ENCODE peak calls at places on chromosome 11, in eight cellular contexts. N is T1000; G is HFF-Myc; D is stimulated activated CD8-positive, alpha-beta memory T cell treated with anti-CD3 and anti-CD28 coated beads, Interleukin-7, amount 100 ng/mL, for 1 hour; L is ecto neural progenitor cell; Q is hypothalamus; E is activated T-cell treated with anti-CD3 and anti-CD28 coated beads for 24 hours; S is NCI-H2107. A is an unnamed sample.

GRCh38 chr11:125943661-125944349 is 2.0 kb upstream of the VSIG10L2 start:
- DNase-seq in N (no peak), G (no peak), D (no peak), L (no peak), Q (no peak), E (no peak), S (no peak), A (no peak)

GRCh38 chr11:27239305-27239942 is 123.6 kb downstream of the CCDC34 start:
- DNase-seq in N (no peak), G (no peak), D (no peak), L (no peak), Q (no peak), E (no peak), S (no peak), A (peak)

GRCh38 chr11:73348838-73349237 is 27.4 kb upstream of the RELT start:
- DNase-seq in N (no peak), G (no peak), D (no peak), L (no peak), Q (no peak), E (no peak), S (no peak), A (no peak)

GRCh38 chr11:67505605-67506396 is 638 bp upstream of the PITPNM1 start:
- DNase-seq in N (peak), G (peak), D (peak), L (peak), Q (peak), E (peak), S (peak), A (peak)

GRCh38 chr11:8329961-8330361 is 66.3 kb upstream of the LMO1 start:
- DNase-seq in N (no peak), G (no peak), D (no peak), L (peak), Q (no peak), E (no peak), S (no peak), A (no peak)

GRCh38 chr11:129323896-129324522 is 51.6 kb upstream of the BARX2 start:
- DNase-seq in N (no peak), G (no peak), D (no peak), L (no peak), Q (no peak), E (no peak), S (no peak), A (peak)

GRCh38 chr11:71461696-71462095 is 8.7 kb downstream of the NADSYN1 start:
- DNase-seq in N (no peak), G (no peak), D (no peak), L (no peak), Q (no peak), E (no peak), S (no peak), A (no peak)

GRCh38 chr11:119363874-119364590 is 17.5 kb downstream of the USP2 start:
- DNase-seq in N (peak), G (no peak), D (peak), L (peak), Q (peak), E (peak), S (peak), A (peak)

GRCh38 chr11:9053631-9054030 is 37.8 kb downstream of the SCUBE2 start:
- DNase-seq in N (no peak), G (no peak), D (no peak), L (no peak), Q (no peak), E (no peak), S (no peak), A (peak)

GRCh38 chr11:133917921-133918605 is 38.7 kb downstream of the IGSF9B start:
- DNase-seq in N (no peak), G (no peak), D (no peak), L (peak), Q (no peak), E (no peak), S (no peak), A (no peak)

GRCh38 chr11:57819272-57819979 is 57.8 kb downstream of the CTNND1 start:
- DNase-seq in N (no peak), G (no peak), D (no peak), L (no peak), Q (no peak), E (no peak), S (no peak), A (no peak)

GRCh38 chr11:119520966-119521365 is 98.0 kb upstream of the THY1 start:
- DNase-seq in N (no peak), G (no peak), D (no peak), L (no peak), Q (no peak), E (no peak), S (no peak), A (no peak)

GRCh38 chr11:95920460-95921105 is 3.3 kb downstream of the MTMR2 start:
- DNase-seq in N (no peak), G (no peak), D (no peak), L (no peak), Q (no peak), E (no peak), S (no peak), A (peak)

GRCh38 chr11:46305295-46305694 is 27.8 kb downstream of the CREB3L1 start:
- DNase-seq in N (no peak), G (no peak), D (no peak), L (no peak), Q (no peak), E (no peak), S (no peak), A (no peak)

GRCh38 chr11:406796-407650 is 7.8 kb downstream of the SIGIRR start:
- DNase-seq in N (peak), G (peak), D (peak), L (peak), Q (peak), E (peak), S (no peak), A (peak)

GRCh38 chr11:1936072-1936780 is 10.9 kb upstream of the MRPL23 start:
- DNase-seq in N (no peak), G (no peak), D (no peak), L (no peak), Q (no peak), E (no peak), S (no peak), A (no peak)

GRCh38 chr11:26947379-26947844 is 46.5 kb upstream of the FIBIN start:
- DNase-seq in N (peak), G (peak), D (no peak), L (no peak), Q (no peak), E (no peak), S (no peak), A (peak)

GRCh38 chr11:128180446-128181089 is 406.8 kb downstream of the ETS1 start:
- DNase-seq in N (no peak), G (peak), D (no peak), L (no peak), Q (no peak), E (no peak), S (no peak), A (peak)

GRCh38 chr11:104091281-104092071 is 55.0 kb downstream of the DDI1 start:
- DNase-seq in N (no peak), G (no peak), D (no peak), L (no peak), Q (no peak), E (no peak), S (no peak), A (no peak)

GRCh38 chr11:702731-703461 is 3.1 kb upstream of the EPS8L2 start:
- DNase-seq in N (no peak), G (no peak), D (no peak), L (no peak), Q (no peak), E (no peak), S (no peak), A (no peak)